ENCODE peak calls at places on chromosome 15, in four cellular contexts. F is SK-N-SH, W is WTC11, K is K562. V is an unnamed sample.

GRCh38 chr15:37653018-37653417 is 281.4 kb upstream of the TMCO5A start:
- DNase-seq in F (no peak), W (no peak), K (no peak), V (no peak)

GRCh38 chr15:84669726-84670125 is 11.7 kb upstream of the NMB start:
- DNase-seq in F (no peak), K (no peak), W (no peak), V (no peak)

GRCh38 chr15:94053626-94054025 is 177.7 kb upstream of the MCTP2 start:
- DNase-seq in K (no peak), F (no peak), W (no peak), V (no peak)

GRCh38 chr15:79724804-79725203 is 172.0 kb downstream of the MTHFS start:
- DNase-seq in W (no peak), F (no peak), K (no peak), V (no peak)

GRCh38 chr15:31455499-31455898 is 128.9 kb downstream of the KLF13 start:
- DNase-seq in K (no peak), F (no peak), W (no peak), V (no peak)

GRCh38 chr15:31843426-31844055 is 186.8 kb upstream of the CHRNA7 start:
- DNase-seq in W (no peak), F (peak; percentile 37), K (no peak), V (no peak)

GRCh38 chr15:87752250-87752951 is 504.1 kb downstream of the NTRK3 start:
- DNase-seq in W (no peak), K (no peak), F (no peak), V (no peak)

GRCh38 chr15:27268923-27269322 is 297.9 kb downstream of the GABRG3 start:
- DNase-seq in W (no peak), K (no peak), F (no peak), V (no peak)

GRCh38 chr15:63402498-63403253 is 21.0 kb upstream of the CA12 start:
- DNase-seq in F (peak; percentile 41), K (peak; percentile 54), W (no peak), V (peak; percentile 53)

GRCh38 chr15:36742696-36743095 is 163.3 kb downstream of the CDIN1 start:
- DNase-seq in W (no peak), K (no peak), F (no peak), V (no peak)

GRCh38 chr15:44726568-44727461 is 9.5 kb upstream of the TRIM69 start:
- DNase-seq in W (no peak), F (no peak), K (peak; percentile 71), V (no peak)

GRCh38 chr15:78242128-78242527 is 7.8 kb upstream of the ACSBG1 start:
- DNase-seq in K (peak; percentile 61), F (peak; percentile 72), W (peak; percentile 71), V (no peak)

GRCh38 chr15:78565951-78566774 is 843 bp downstream of the CHRNA5 start:
- DNase-seq in W (peak; percentile 41), F (peak; percentile 58), K (peak; percentile 26), V (peak; percentile 52)

GRCh38 chr15:35271371-35272043 is 186.4 kb upstream of the NANOGP8 start:
- DNase-seq in F (no peak), W (no peak), K (no peak), V (no peak)

GRCh38 chr15:29109762-29110161 is 159.9 kb downstream of the NSMCE3 start:
- DNase-seq in F (no peak), K (no peak), W (no peak), V (no peak)

GRCh38 chr15:75947117-75947516 is 43.4 kb downstream of the FBXO22 start:
- DNase-seq in K (no peak), W (no peak), F (no peak), V (no peak)

GRCh38 chr15:33584797-33585196 is 274.0 kb downstream of the RYR3 start:
- DNase-seq in W (no peak), F (no peak), K (no peak), V (no peak)

GRCh38 chr15:83289160-83289559 is 4.7 kb upstream of the BNC1 start:
- DNase-seq in F (no peak), K (no peak), W (no peak), V (no peak)

GRCh38 chr15:92902020-92902419 is 1.9 kb downstream of the CHD2 start:
- DNase-seq in F (no peak), K (no peak), W (no peak), V (no peak)

GRCh38 chr15:95018888-95019545 is 787.7 kb downstream of the MCTP2 start:
- DNase-seq in F (no peak), W (no peak), K (peak; percentile 9), V (no peak)

GRCh38 chr15:43390723-43391122 is 19.8 kb downstream of the TUBGCP4 start:
- DNase-seq in W (no peak), K (no peak), F (no peak), V (no peak)

GRCh38 chr15:42275780-42276395 is 2.7 kb upstream of the TMEM87A start:
- DNase-seq in W (no peak), K (no peak), F (no peak), V (no peak)
- TF ChIP-seq TEAD4 in W (no peak), K (no peak), F (no peak), V (no peak)

GRCh38 chr15:65645392-65645791 is 23.7 kb downstream of the SLC24A1 start:
- DNase-seq in F (no peak), K (no peak), W (no peak), V (no peak)

GRCh38 chr15:65641723-65642475 is 20.2 kb downstream of the SLC24A1 start:
- DNase-seq in F (peak; percentile 25), W (no peak), K (no peak), V (no peak)

GRCh38 chr15:65644282-65644681 is 22.5 kb downstream of the SLC24A1 start:
- DNase-seq in K (no peak), W (no peak), F (no peak), V (no peak)

GRCh38 chr15:65639509-65639908 is 17.8 kb downstream of the SLC24A1 start:
- DNase-seq in F (no peak), K (no peak), W (no peak), V (no peak)

DNA sequence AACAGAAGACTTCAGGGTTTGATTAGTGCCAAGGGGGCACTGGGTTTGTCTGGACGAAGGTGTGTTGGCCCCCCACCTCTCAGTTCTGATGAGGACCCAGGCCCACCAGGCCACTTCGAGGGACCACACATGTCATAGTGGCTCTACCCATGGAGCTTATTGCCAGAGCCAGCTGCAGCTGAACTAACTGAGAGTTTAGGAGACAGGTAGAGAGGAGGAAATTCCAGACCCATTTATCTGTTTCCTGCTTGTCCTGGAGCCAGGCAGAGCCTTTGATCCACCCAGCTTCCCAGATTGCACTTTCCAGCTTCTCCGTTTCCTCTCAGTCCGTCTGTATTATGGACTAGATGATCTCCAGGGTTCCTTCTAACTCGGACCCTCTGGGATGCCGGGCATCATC is 20.9 kb downstream of the SLC24A1 start:
- DNase-seq in K (no peak), W (no peak), F (no peak), V (no peak)
- TF ChIP-seq TEAD4 in K (no peak), W (no peak), F (no peak), V (no peak)

DNA sequence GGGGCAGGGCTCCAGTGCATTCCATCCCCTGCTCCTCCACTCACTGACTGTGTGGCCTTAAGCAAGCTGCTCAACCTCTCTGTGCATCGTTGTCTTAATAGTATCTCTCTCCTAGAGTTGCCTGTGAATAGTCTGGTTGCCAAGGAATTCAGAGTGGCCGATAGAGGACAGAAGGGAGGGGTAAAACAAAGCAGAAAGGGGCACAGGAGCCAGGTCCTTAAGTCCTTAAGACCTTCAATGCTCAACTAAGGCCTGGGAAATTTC is 13.7 kb upstream of the CYP11A1 start:
- DNase-seq in F (no peak), W (no peak), K (no peak), V (no peak)
- TF ChIP-seq TEAD4 in F (no peak), W (no peak), K (no peak), V (no peak)

GRCh38 chr15:47460775-47461174 is 256.5 kb upstream of the SEMA6D start:
- DNase-seq in K (no peak), W (no peak), F (no peak), V (no peak)

GRCh38 chr15:47466357-47466756 is 250.9 kb upstream of the SEMA6D start:
- DNase-seq in K (no peak), W (no peak), F (no peak), V (no peak)

GRCh38 chr15:47461560-47462175 is 255.6 kb upstream of the SEMA6D start:
- DNase-seq in W (no peak), F (no peak), K (no peak), V (no peak)
- TF ChIP-seq TEAD4 in W (no peak), F (no peak), K (no peak), V (no peak)

GRCh38 chr15:52423852-52424251 is 104.8 kb downstream of the MYO5A start:
- DNase-seq in F (no peak), K (no peak), W (no peak), V (no peak)
- TF ChIP-seq TEAD4 in F (no peak), K (no peak), W (no peak), V (no peak)

GRCh38 chr15:86541540-86541939 is 461.9 kb downstream of the AGBL1 start:
- DNase-seq in F (no peak), K (no peak), W (no peak), V (no peak)

GRCh38 chr15:86538141-86538540 is 458.5 kb downstream of the AGBL1 start:
- DNase-seq in F (no peak), W (no peak), K (no peak), V (no peak)

DNA sequence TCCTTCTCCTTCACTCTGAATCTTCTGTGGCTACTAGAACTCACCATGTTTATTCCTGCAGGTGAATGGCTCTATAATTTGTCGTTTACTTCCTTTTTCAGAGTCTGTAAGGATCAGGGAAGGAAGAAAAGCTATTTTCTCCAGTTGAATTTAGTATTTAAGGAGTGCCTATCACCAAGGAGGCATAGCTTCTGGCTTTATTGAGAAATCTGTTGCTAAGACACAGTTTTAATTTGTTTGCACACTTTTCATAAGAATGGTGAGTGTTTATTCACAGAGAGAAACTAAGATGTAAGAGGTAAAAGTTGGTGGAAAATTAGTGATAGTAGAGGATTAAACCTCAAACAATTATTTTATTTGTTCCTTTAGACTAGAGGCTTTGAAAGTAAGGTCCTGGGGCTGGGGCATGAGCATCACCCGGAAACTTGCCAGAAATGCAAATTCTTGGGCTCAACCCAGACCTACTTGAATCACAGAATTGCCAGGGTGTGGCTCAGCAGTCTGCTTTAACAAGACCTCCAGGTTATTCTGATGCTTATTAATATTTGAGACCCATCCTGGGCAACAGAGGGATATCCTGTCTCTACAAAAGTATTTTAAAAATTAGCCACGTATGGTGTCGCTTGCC is 461.3 kb downstream of the AGBL1 start:
- DNase-seq in K (no peak), W (no peak), F (no peak), V (no peak)
- TF ChIP-seq TEAD4 in K (no peak), W (no peak), F (no peak), V (no peak)

DNA sequence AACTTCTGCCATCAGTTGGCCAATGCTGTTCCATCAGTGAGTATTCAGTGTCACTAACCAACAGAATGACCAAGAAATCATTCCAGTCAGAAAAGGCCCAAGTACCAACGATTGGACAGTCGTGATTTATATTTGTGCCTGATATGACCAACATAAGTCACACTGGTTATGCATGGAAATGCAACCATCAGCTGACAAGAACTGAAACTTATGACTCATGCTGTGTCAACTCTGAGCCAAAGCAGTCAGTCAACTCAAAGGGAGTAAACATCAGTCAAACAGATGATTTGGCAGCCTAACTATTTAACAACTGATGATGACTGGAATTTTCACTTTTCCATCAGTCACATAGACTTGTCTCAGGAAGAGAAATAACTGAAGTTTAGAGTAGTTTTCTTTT is 142.4 kb downstream of the ANXA2 start:
- DNase-seq in K (no peak), F (no peak), W (no peak), V (no peak)
- TF ChIP-seq TEAD4 in K (no peak), F (no peak), W (no peak), V (no peak)